ENCODE peak calls at places on chromosomes 16 and 17, in eight cellular contexts. One of them, this sample, is unnamed.

GRCh38 chr17:37273419-37274051 is 102.2 kb upstream of the C17orf78 start:
- DNase-seq in astrocyte of the spinal cord: peak; percentile 37
- DNase-seq in BJ: no peak
- DNase-seq in Panc1: no peak
- DNase-seq in dorsolateral prefrontal cortex: no peak
- DNase-seq in AG10803: peak; percentile 32
- DNase-seq in thoracic aorta: no peak
- DNase-seq in Caco-2: no peak
- DNase-seq in this sample: peak; percentile 48

GRCh38 chr17:73271078-73271477 is 9.4 kb upstream of the CPSF4L start:
- DNase-seq in thoracic aorta: no peak
- DNase-seq in astrocyte of the spinal cord: no peak
- DNase-seq in Caco-2: no peak
- DNase-seq in dorsolateral prefrontal cortex: no peak
- DNase-seq in AG10803: no peak
- DNase-seq in Panc1: no peak
- DNase-seq in BJ: no peak
- DNase-seq in this sample: no peak

GRCh38 chr16:81539009-81539820 is 94.6 kb downstream of the CMIP start:
- DNase-seq in dorsolateral prefrontal cortex: no peak
- DNase-seq in thoracic aorta: no peak
- DNase-seq in BJ: no peak
- DNase-seq in Panc1: no peak
- DNase-seq in AG10803: peak; percentile 47
- DNase-seq in Caco-2: no peak
- DNase-seq in astrocyte of the spinal cord: no peak
- DNase-seq in this sample: no peak

GRCh38 chr16:1613240-1613639 is 1.1 kb downstream of the CRAMP1 start:
- DNase-seq in Panc1: no peak
- DNase-seq in AG10803: no peak
- DNase-seq in Caco-2: peak; percentile 5
- DNase-seq in thoracic aorta: no peak
- DNase-seq in dorsolateral prefrontal cortex: no peak
- DNase-seq in BJ: no peak
- DNase-seq in astrocyte of the spinal cord: no peak
- DNase-seq in this sample: no peak

GRCh38 chr16:78638371-78638770 is 538.9 kb downstream of the WWOX start:
- DNase-seq in Panc1: no peak
- DNase-seq in Caco-2: no peak
- DNase-seq in dorsolateral prefrontal cortex: no peak
- DNase-seq in BJ: no peak
- DNase-seq in thoracic aorta: no peak
- DNase-seq in AG10803: no peak
- DNase-seq in astrocyte of the spinal cord: no peak
- DNase-seq in this sample: no peak

GRCh38 chr16:1984347-1985225 is 593 bp downstream of the GFER start:
- DNase-seq in Panc1: no peak
- DNase-seq in AG10803: no peak
- DNase-seq in thoracic aorta: no peak
- DNase-seq in astrocyte of the spinal cord: no peak
- DNase-seq in dorsolateral prefrontal cortex: no peak
- DNase-seq in Caco-2: peak; percentile 61
- DNase-seq in BJ: no peak
- DNase-seq in this sample: peak; percentile 54

GRCh38 chr17:59400858-59401257 is 69.4 kb downstream of the YPEL2 start:
- DNase-seq in astrocyte of the spinal cord: no peak
- DNase-seq in BJ: peak; percentile 37
- DNase-seq in AG10803: peak; percentile 40
- DNase-seq in Caco-2: no peak
- DNase-seq in thoracic aorta: no peak
- DNase-seq in dorsolateral prefrontal cortex: no peak
- DNase-seq in Panc1: no peak
- DNase-seq in this sample: no peak

GRCh38 chr16:89123001-89123830 is 29.6 kb downstream of the ACSF3 start:
- DNase-seq in astrocyte of the spinal cord: no peak
- DNase-seq in dorsolateral prefrontal cortex: no peak
- DNase-seq in AG10803: no peak
- DNase-seq in BJ: no peak
- DNase-seq in Caco-2: no peak
- DNase-seq in Panc1: no peak
- DNase-seq in thoracic aorta: no peak
- DNase-seq in this sample: no peak

GRCh38 chr16:56226187-56226586 is 34.9 kb downstream of the GNAO1 start:
- DNase-seq in thoracic aorta: no peak
- DNase-seq in AG10803: peak; percentile 40
- DNase-seq in Caco-2: no peak
- DNase-seq in BJ: no peak
- DNase-seq in astrocyte of the spinal cord: no peak
- DNase-seq in dorsolateral prefrontal cortex: no peak
- DNase-seq in Panc1: no peak
- DNase-seq in this sample: no peak

GRCh38 chr17:5531019-5531418 is 44.7 kb downstream of the MIS12 start:
- DNase-seq in AG10803: no peak
- DNase-seq in astrocyte of the spinal cord: no peak
- DNase-seq in thoracic aorta: no peak
- DNase-seq in BJ: no peak
- DNase-seq in dorsolateral prefrontal cortex: no peak
- DNase-seq in Panc1: no peak
- DNase-seq in Caco-2: no peak
- DNase-seq in this sample: no peak

GRCh38 chr16:11389631-11390565 is 44.6 kb downstream of the RMI2 start:
- DNase-seq in Panc1: no peak
- DNase-seq in dorsolateral prefrontal cortex: no peak
- DNase-seq in astrocyte of the spinal cord: no peak
- DNase-seq in AG10803: no peak
- DNase-seq in Caco-2: no peak
- DNase-seq in thoracic aorta: no peak
- DNase-seq in BJ: no peak
- DNase-seq in this sample: no peak

GRCh38 chr16:10964891-10965326 is 20.5 kb downstream of the CLEC16A start:
- DNase-seq in BJ: no peak
- DNase-seq in Caco-2: no peak
- DNase-seq in thoracic aorta: no peak
- DNase-seq in astrocyte of the spinal cord: no peak
- DNase-seq in Panc1: no peak
- DNase-seq in dorsolateral prefrontal cortex: no peak
- DNase-seq in AG10803: no peak
- DNase-seq in this sample: no peak

GRCh38 chr17:39194089-39194984 is 3.1 kb downstream of the CACNB1 start:
- DNase-seq in BJ: no peak
- DNase-seq in AG10803: peak; percentile 68
- DNase-seq in Panc1: no peak
- DNase-seq in astrocyte of the spinal cord: peak; percentile 58
- DNase-seq in thoracic aorta: peak; percentile 54
- DNase-seq in dorsolateral prefrontal cortex: peak; percentile 85
- DNase-seq in Caco-2: peak; percentile 62
- DNase-seq in this sample: peak; percentile 85

GRCh38 chr17:47864791-47865216 is 13.8 kb upstream of the SP6 start:
- DNase-seq in BJ: no peak
- DNase-seq in AG10803: no peak
- DNase-seq in astrocyte of the spinal cord: no peak
- DNase-seq in dorsolateral prefrontal cortex: no peak
- DNase-seq in Panc1: no peak
- DNase-seq in Caco-2: no peak
- DNase-seq in thoracic aorta: no peak
- DNase-seq in this sample: no peak

GRCh38 chr17:51275381-51275780 is 15.0 kb downstream of the UTP18 start:
- DNase-seq in AG10803: peak; percentile 89
- DNase-seq in thoracic aorta: no peak
- DNase-seq in BJ: peak; percentile 81
- DNase-seq in Panc1: no peak
- DNase-seq in astrocyte of the spinal cord: peak; percentile 65
- DNase-seq in dorsolateral prefrontal cortex: no peak
- DNase-seq in Caco-2: no peak
- DNase-seq in this sample: no peak

GRCh38 chr16:5336898-5337297 is 239.3 kb upstream of the EEF2KMT start:
- DNase-seq in thoracic aorta: no peak
- DNase-seq in BJ: no peak
- DNase-seq in astrocyte of the spinal cord: no peak
- DNase-seq in dorsolateral prefrontal cortex: no peak
- DNase-seq in Caco-2: no peak
- DNase-seq in Panc1: no peak
- DNase-seq in AG10803: no peak
- DNase-seq in this sample: no peak

GRCh38 chr17:17018021-17018441 is 24.2 kb upstream of the MPRIP start:
- DNase-seq in Caco-2: no peak
- DNase-seq in dorsolateral prefrontal cortex: no peak
- DNase-seq in astrocyte of the spinal cord: no peak
- DNase-seq in BJ: no peak
- DNase-seq in thoracic aorta: no peak
- DNase-seq in Panc1: no peak
- DNase-seq in AG10803: no peak
- DNase-seq in this sample: no peak
- H3K4me3 ChIP-seq in Caco-2: no peak overlapping the region
- H3K4me3 ChIP-seq in dorsolateral prefrontal cortex: no peak overlapping the region
- H3K4me3 ChIP-seq in astrocyte of the spinal cord: no peak overlapping the region
- H3K4me3 ChIP-seq in BJ: no peak overlapping the region
- H3K4me3 ChIP-seq in thoracic aorta: no peak overlapping the region
- H3K4me3 ChIP-seq in Panc1: no peak overlapping the region
- H3K4me3 ChIP-seq in AG10803: no peak overlapping the region
- H3K4me3 ChIP-seq in this sample: no peak overlapping the region

DNA sequence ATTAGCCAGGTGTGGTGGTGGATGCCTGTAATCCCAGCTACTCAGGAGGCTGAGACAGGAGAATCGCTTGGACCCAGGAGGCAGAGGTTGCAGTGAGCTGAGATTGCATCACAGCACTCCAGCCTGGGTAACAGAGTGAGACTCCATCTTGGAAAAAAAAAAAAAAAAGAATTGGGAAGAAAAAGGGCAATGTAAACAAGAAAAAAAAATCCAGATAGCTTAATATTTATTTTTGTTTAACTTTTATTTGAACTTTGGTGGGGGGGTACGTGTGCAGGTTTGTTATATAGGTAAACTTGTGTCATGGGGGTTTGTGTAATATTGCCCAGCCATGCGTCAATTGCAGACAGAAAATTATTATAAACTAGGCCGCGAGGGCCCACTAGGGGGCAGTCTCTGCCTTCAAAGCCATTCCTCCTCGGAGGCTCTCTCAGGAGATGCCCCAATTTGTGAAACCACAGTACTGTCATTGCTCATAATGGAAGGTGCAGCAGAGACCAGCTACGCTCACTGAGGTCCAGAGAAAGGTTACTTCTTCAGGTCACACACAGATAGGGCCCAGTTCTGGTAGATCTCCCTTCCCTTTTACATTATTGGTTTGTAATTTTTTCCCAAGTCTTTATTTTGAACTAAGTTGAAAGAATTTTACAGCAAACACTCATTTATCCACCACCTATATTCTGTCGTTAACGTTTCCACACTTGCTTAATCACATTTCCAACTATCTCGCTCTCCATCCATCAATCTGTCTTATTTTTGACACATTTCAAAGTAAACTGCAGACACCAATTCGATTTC is 206.2 kb downstream of the PRKCB start:
- DNase-seq in BJ: no peak
- DNase-seq in dorsolateral prefrontal cortex: peak; percentile 83
- DNase-seq in Panc1: peak; percentile 38
- DNase-seq in AG10803: peak; percentile 51
- DNase-seq in thoracic aorta: no peak
- DNase-seq in astrocyte of the spinal cord: peak; percentile 18
- DNase-seq in Caco-2: peak; percentile 73
- DNase-seq in this sample: peak; percentile 67
- TF ChIP-seq CTCF in BJ: peak; percentile 82
- TF ChIP-seq CTCF in dorsolateral prefrontal cortex: peak; percentile 80
- TF ChIP-seq CTCF in Panc1: peak; percentile 94
- TF ChIP-seq CTCF in AG10803: peak; percentile 72
- TF ChIP-seq CTCF in thoracic aorta: peak; percentile 51
- TF ChIP-seq CTCF in astrocyte of the spinal cord: peak; percentile 73
- TF ChIP-seq CTCF in Caco-2: peak; percentile 67
- TF ChIP-seq CTCF in this sample: peak; percentile 81

DNA sequence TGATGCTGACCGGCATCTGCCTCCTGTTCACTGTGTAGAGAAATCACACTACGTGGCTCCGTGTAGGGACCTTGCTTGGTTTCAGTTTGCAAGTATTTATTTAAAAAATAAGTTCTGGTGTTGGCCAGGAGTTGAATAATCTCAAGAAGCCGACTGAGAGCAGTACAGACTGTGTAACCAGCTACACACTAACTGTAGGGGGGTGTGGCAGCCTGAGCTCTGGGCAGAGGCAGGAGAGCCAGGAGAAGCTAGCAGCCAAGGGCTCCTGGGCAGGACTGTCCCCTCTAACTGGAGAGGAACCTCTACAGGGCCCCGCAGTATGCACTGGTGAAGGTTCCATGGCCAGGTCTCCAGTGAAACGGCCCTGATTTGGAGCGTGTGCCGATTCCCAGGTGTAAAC is 190.0 kb upstream of the TNRC6C start:
- DNase-seq in dorsolateral prefrontal cortex: no peak
- DNase-seq in AG10803: no peak
- DNase-seq in BJ: no peak
- DNase-seq in Panc1: no peak
- DNase-seq in Caco-2: no peak
- DNase-seq in thoracic aorta: no peak
- DNase-seq in astrocyte of the spinal cord: no peak
- DNase-seq in this sample: no peak
- H3K4me3 ChIP-seq in dorsolateral prefrontal cortex: no peak overlapping the region
- H3K4me3 ChIP-seq in AG10803: no peak overlapping the region
- H3K4me3 ChIP-seq in BJ: no peak overlapping the region
- H3K4me3 ChIP-seq in Panc1: no peak overlapping the region
- H3K4me3 ChIP-seq in Caco-2: no peak overlapping the region
- H3K4me3 ChIP-seq in thoracic aorta: peak overlapping the region; percentile 44
- H3K4me3 ChIP-seq in astrocyte of the spinal cord: no peak overlapping the region
- H3K4me3 ChIP-seq in this sample: no peak overlapping the region

GRCh38 chr17:78170692-78171590 is 2.6 kb downstream of the SYNGR2 start:
- DNase-seq in thoracic aorta: no peak
- DNase-seq in AG10803: no peak
- DNase-seq in dorsolateral prefrontal cortex: no peak
- DNase-seq in astrocyte of the spinal cord: no peak
- DNase-seq in Panc1: no peak
- DNase-seq in BJ: no peak
- DNase-seq in Caco-2: no peak
- DNase-seq in this sample: no peak

GRCh38 chr17:78164748-78165607 is 3.4 kb upstream of the SYNGR2 start:
- DNase-seq in dorsolateral prefrontal cortex: no peak
- DNase-seq in Panc1: no peak
- DNase-seq in astrocyte of the spinal cord: no peak
- DNase-seq in AG10803: no peak
- DNase-seq in Caco-2: no peak
- DNase-seq in thoracic aorta: no peak
- DNase-seq in BJ: no peak
- DNase-seq in this sample: no peak

GRCh38 chr17:78168906-78169793 is 769 bp downstream of the SYNGR2 start:
- DNase-seq in thoracic aorta: no peak
- DNase-seq in dorsolateral prefrontal cortex: peak; percentile 70
- DNase-seq in Caco-2: peak; percentile 74
- DNase-seq in astrocyte of the spinal cord: peak; percentile 33
- DNase-seq in Panc1: no peak
- DNase-seq in AG10803: peak; percentile 33
- DNase-seq in BJ: no peak
- DNase-seq in this sample: peak; percentile 55

GRCh38 chr17:78163881-78164747 is 4.3 kb upstream of the SYNGR2 start:
- DNase-seq in Caco-2: no peak
- DNase-seq in AG10803: no peak
- DNase-seq in astrocyte of the spinal cord: no peak
- DNase-seq in thoracic aorta: no peak
- DNase-seq in Panc1: no peak
- DNase-seq in BJ: no peak
- DNase-seq in dorsolateral prefrontal cortex: no peak
- DNase-seq in this sample: no peak

GRCh38 chr17:78166416-78166815 is 2.0 kb upstream of the SYNGR2 start:
- DNase-seq in dorsolateral prefrontal cortex: no peak
- DNase-seq in Caco-2: no peak
- DNase-seq in BJ: no peak
- DNase-seq in AG10803: no peak
- DNase-seq in Panc1: no peak
- DNase-seq in astrocyte of the spinal cord: no peak
- DNase-seq in thoracic aorta: no peak
- DNase-seq in this sample: no peak
- TF ChIP-seq CTCF in dorsolateral prefrontal cortex: no peak
- TF ChIP-seq CTCF in Caco-2: no peak
- TF ChIP-seq CTCF in BJ: no peak
- TF ChIP-seq CTCF in AG10803: no peak
- TF ChIP-seq CTCF in Panc1: no peak
- TF ChIP-seq CTCF in astrocyte of the spinal cord: no peak
- TF ChIP-seq CTCF in thoracic aorta: no peak
- TF ChIP-seq CTCF in this sample: no peak

This sample was measured in foreskin fibroblast.